ENCODE peak calls at places on chromosomes 12 and 14, in five cellular contexts. W is mammary epithelial cell, J is upper lobe of left lung, V is lung, P is Panc1. N is an unnamed sample. For H3K27me3, the result is how much of the 10 kb centered on the place peaks cover.

GRCh38 chr12:57694459-57695019 is 607 bp downstream of the OS9 start:
- DNase-seq in W (peak), J (no peak), V (no peak), P (no peak), N (no peak)

GRCh38 chr12:28023156-28023887 is 50.8 kb upstream of the PTHLH start:
- DNase-seq in W (peak), J (no peak), V (no peak), P (no peak), N (no peak)

GRCh38 chr12:132523576-132524331 is 33.8 kb downstream of the FBRSL1 start:
- DNase-seq in W (peak), J (peak), V (peak), P (peak), N (peak)

GRCh38 chr14:94940263-94940993 is 170.5 kb upstream of the GSC start:
- DNase-seq in W (no peak), J (no peak), V (no peak), P (no peak), N (no peak)

GRCh38 chr14:52563120-52563519 is 10.5 kb downstream of the GPR137C start:
- DNase-seq in W (peak), J (no peak), V (no peak), P (no peak), N (no peak)

GRCh38 chr14:92362781-92363235 is 39.8 kb downstream of the SLC24A4 start:
- DNase-seq in W (no peak), J (no peak), V (no peak), P (no peak), N (no peak)

GRCh38 chr14:58199726-58200479 is at the start of gene ACTR10:
- DNase-seq in W (peak), J (peak), V (peak), P (peak), N (peak)

GRCh38 chr14:54435500-54435981 is 5.6 kb downstream of the CNIH1 start:
- DNase-seq in W (peak), J (no peak), V (no peak), P (no peak), N (no peak)

GRCh38 chr14:75294649-75295033 is 16.0 kb downstream of the FOS start:
- DNase-seq in W (no peak), J (no peak), V (no peak), P (no peak), N (no peak)

GRCh38 chr14:96267336-96267735 is 11.3 kb downstream of the BDKRB1 start:
- DNase-seq in W (peak), J (no peak), V (no peak), P (no peak), N (no peak)

GRCh38 chr14:81638656-81639055 is 105.0 kb upstream of the SEL1L start:
- DNase-seq in W (no peak), J (no peak), V (no peak), P (no peak), N (no peak)

GRCh38 chr12:3077572-3078081 is 448 bp downstream of the TSPAN9 start:
- DNase-seq in W (no peak), J (no peak), V (no peak), P (no peak), N (no peak)

GRCh38 chr12:78260976-78261375 is 430.3 kb downstream of the NAV3 start:
- DNase-seq in W (no peak), J (peak), V (no peak), P (no peak), N (no peak)

GRCh38 chr12:114579389-114579788 is 104.6 kb downstream of the TBX3 start:
- DNase-seq in W (no peak), J (no peak), V (no peak), P (no peak), N (no peak)

GRCh38 chr14:35201066-35201465 is 78.7 kb downstream of the PRORP start:
- DNase-seq in W (no peak), J (no peak), V (no peak), P (no peak), N (no peak)

GRCh38 chr12:27772328-27773049 is 7.5 kb upstream of the KLHL42 start:
- DNase-seq in W (peak), J (no peak), V (no peak), P (no peak), N (no peak)

GRCh38 chr14:51648296-51648695 is 3.4 kb upstream of the FRMD6 start:
- DNase-seq in W (no peak), J (no peak), V (no peak), P (no peak), N (no peak)

GRCh38 chr12:22437031-22437806 is 102.7 kb upstream of the ST8SIA1 start:
- DNase-seq in W (peak), J (no peak), V (no peak), P (no peak), N (no peak)

GRCh38 chr12:70196732-70197361 is 46.4 kb upstream of the CNOT2 start:
- DNase-seq in W (no peak), J (no peak), V (no peak), P (no peak), N (no peak)

GRCh38 chr14:56216631-56217379 is 98.6 kb downstream of the PELI2 start:
- DNase-seq in W (no peak), J (peak), V (peak), P (no peak), N (no peak)

GRCh38 chr12:92927436-92928116 is 1.5 kb downstream of the EEA1 start:
- DNase-seq in W (peak), J (no peak), V (no peak), P (no peak), N (no peak)

GRCh38 chr12:28507867-28508266 is 317.6 kb downstream of the CCDC91 start:
- DNase-seq in W (no peak), J (no peak), V (no peak), P (no peak), N (no peak)

GRCh38 chr12:38886064-38886463 is 19.3 kb downstream of the CPNE8 start:
- DNase-seq in W (peak), J (no peak), V (no peak), P (no peak), N (no peak)

GRCh38 chr14:105196228-105196960 is 15.3 kb upstream of the NUDT14 start:
- DNase-seq in W (no peak), J (peak), V (no peak), P (no peak), N (no peak)

GRCh38 chr14:50082784-50083466 is 33.4 kb downstream of the VCPKMT start:
- DNase-seq in W (peak), J (no peak), V (no peak), P (no peak), N (peak)
- H3K27ac ChIP-seq in W (peak), J (peak), V (no peak), P (no peak), N (peak)

DNA sequence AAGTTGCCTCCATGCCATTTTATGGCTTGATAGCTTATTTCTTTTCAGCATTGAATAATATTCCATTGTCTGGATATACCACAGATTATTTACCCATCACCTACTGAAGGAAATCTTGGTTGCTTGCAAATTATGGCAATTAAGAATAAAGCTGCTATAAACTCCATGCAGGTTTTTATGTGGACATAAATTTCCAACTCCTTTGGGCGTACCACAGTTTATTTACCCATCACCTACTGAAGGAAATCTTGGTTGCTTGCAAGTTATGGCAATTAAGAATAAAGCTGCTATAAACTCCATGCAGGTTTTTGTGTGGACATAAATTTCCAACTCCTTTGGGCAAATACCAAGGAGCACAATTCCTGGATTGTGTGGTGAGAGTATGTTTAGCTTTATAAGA is 12.6 kb upstream of the PLEKHH1 start:
- DNase-seq in W (no peak), J (no peak), V (no peak), P (no peak), N (no peak)
- TF ChIP-seq CTCF in W (no peak), J (no peak), V (no peak), P (no peak), N (no peak)

GRCh38 chr14:28768549-28768870 is 1.9 kb downstream of the FOXG1 start:
- DNase-seq in W (no peak), J (no peak), V (no peak), P (no peak), N (no peak)
- H3K27me3 ChIP-seq in W (half or more), J (under half), V (under half), P (under half), N (half or more)

GRCh38 chr14:88195676-88196075 is 127.4 kb downstream of the KCNK10 start:
- DNase-seq in W (no peak), J (no peak), V (no peak), P (no peak), N (no peak)

GRCh38 chr14:88191605-88192004 is 131.5 kb downstream of the KCNK10 start:
- DNase-seq in W (no peak), J (no peak), V (no peak), P (no peak), N (no peak)

GRCh38 chr14:88196925-88197324 is 126.1 kb downstream of the KCNK10 start:
- DNase-seq in W (no peak), J (no peak), V (no peak), P (no peak), N (no peak)

GRCh38 chr14:88198441-88198840 is 124.6 kb downstream of the KCNK10 start:
- DNase-seq in W (no peak), J (no peak), V (no peak), P (no peak), N (no peak)

GRCh38 chr14:88194531-88194930 is 128.5 kb downstream of the KCNK10 start:
- DNase-seq in W (no peak), J (no peak), V (no peak), P (no peak), N (no peak)
- H3K27ac ChIP-seq in W (no peak), J (no peak), V (no peak), P (no peak), N (no peak)

GRCh38 chr14:90193925-90194324 is 62.4 kb upstream of the PSMC1 start:
- DNase-seq in W (no peak), J (no peak), V (no peak), P (no peak), N (peak)
- TF ChIP-seq CTCF in W (peak), J (peak), V (no peak), P (peak), N (peak)

DNA sequence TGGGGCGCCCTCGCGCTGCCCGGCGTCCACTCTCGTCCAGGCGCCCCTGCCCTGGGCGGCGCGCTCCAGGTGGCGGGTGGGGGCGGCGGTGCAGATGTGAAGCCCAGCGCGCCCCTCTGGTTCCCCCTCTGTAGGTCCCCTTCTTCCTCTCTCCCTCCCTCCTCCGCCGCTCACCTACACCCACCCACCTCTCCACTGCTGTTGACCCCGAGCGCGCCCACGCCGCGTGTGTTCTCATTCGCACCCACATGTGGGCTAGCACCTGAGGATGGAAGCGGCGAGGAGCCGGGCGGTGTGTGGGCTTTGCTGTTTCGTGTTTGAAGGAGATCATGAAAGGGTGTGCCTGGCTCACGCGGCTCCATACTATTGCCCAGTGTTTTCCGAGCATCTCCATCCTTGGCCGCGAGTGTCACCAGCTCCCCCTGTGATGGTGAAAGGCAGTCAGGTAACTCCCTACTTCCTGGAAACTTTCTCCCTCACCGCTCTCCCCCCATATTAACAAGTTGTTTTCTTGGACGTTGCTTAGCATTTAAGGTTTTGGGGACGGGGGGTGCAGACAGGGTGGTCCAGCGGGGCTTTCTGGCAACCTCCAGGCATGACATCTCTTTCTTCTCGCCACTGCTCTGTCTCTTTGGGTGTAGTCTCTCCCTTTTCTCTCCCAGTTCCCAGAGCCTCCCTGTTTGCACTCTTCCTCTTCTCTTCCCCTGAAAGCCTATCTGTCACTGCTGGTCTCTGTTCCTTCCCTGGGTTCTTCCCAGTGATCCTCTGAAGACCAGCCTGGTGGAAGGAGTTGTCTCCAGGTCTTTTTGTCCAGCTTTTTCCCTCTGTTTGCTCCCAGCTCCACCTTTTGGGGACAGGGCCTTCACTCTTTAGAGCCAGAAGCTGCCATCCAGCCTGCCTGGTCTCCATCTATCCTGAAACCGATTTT is 1.6 kb downstream of the CACNA1C start:
- DNase-seq in W (no peak), J (peak), V (no peak), P (no peak), N (no peak)
- H3K27me3 ChIP-seq in W (under half), J (under half), V (under half), P (under half), N (under half)

GRCh38 chr12:109617496-109617895 is 43.9 kb downstream of the MVK start:
- DNase-seq in W (no peak), J (peak), V (no peak), P (no peak), N (no peak)
- H3K27ac ChIP-seq in W (no peak), J (no peak), V (no peak), P (no peak), N (no peak)

GRCh38 chr14:76550534-76550933 is 174.6 kb downstream of the ESRRB start:
- DNase-seq in W (peak), J (no peak), V (no peak), P (no peak), N (no peak)

GRCh38 chr14:76541594-76542219 is 165.8 kb downstream of the ESRRB start:
- DNase-seq in W (no peak), J (no peak), V (no peak), P (no peak), N (no peak)

GRCh38 chr14:76551116-76551515 is 175.2 kb downstream of the ESRRB start:
- DNase-seq in W (no peak), J (no peak), V (no peak), P (no peak), N (no peak)

GRCh38 chr14:76551906-76552305 is 176.0 kb downstream of the ESRRB start:
- DNase-seq in W (peak), J (no peak), V (no peak), P (no peak), N (no peak)

GRCh38 chr14:76546426-76547221 is 170.7 kb downstream of the ESRRB start:
- DNase-seq in W (peak), J (no peak), V (no peak), P (peak), N (no peak)
- TF ChIP-seq CTCF in W (peak), J (no peak), V (no peak), P (peak), N (no peak)

DNA sequence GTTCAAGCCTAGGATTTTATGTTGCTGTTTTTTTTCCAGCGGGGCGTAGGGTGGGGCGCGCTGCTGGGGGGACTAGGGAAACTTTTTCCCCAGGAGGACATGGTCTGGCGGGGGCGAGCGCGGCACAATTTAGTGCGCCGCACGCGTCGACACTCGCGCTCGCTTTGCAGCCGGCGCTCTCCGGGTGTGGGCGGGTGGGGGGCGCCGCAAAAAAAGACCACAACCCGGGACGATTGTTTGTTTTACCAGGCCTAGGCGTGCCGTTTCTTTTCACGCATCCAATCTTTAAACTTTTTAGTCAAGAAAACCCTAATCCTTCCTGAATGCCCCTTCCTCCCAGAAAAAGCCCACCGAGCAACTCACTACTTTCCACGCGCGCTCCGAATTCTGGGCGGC is 865 bp upstream of the ZFP36L1 start:
- DNase-seq in W (no peak), J (peak), V (no peak), P (no peak), N (peak)
- H3K27me3 ChIP-seq in W (under half), J (under half), V (under half), P (under half), N (under half)

DNA sequence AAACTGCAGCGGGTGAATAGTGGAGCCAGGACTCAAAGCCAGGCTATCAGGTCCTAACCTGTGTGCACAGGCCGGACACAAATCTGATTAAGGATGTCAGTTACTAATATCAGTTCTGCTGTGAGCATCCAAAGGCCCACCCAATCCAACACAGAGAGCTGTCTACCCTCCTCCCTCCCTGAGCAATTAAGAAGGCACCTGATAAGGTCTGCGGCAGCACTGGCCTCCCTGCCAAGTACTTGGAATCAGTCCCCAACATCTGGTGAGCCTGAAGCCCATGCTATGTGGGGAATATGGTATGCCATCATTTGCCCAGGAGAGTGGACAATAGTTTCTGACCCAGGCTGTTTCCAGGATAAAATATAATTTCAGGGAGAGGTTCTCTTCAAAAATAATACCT is 3.8 kb downstream of the HEBP1 start:
- DNase-seq in W (no peak), J (no peak), V (no peak), P (no peak), N (no peak)
- H3K27ac ChIP-seq in W (no peak), J (no peak), V (peak), P (no peak), N (no peak)

N was measured in CD4-positive, alpha-beta T cell.